ENCODE peak calls at places on chromosomes 3 and 15, in five cellular contexts. U, N, P, F and K are unnamed samples.

GRCh38 chr15:47787875-47788274 is 70.6 kb downstream of the SEMA6D start:
- ATAC-seq in U (no peak), N (no peak), P (peak; percentile 68), F (no peak), K (no peak)

GRCh38 chr3:68972358-68972979 is 40.1 kb upstream of the TAFA4 start:
- ATAC-seq in U (peak; percentile 46), N (peak; percentile 99), P (no peak), F (peak; percentile 76), K (peak; percentile 67)

GRCh38 chr3:149203758-149204157 is 17.9 kb downstream of the CP start:
- ATAC-seq in U (no peak), N (no peak), P (no peak), F (peak; percentile 1), K (no peak)

GRCh38 chr15:98069256-98069655 is 108.8 kb downstream of the ARRDC4 start:
- ATAC-seq in U (no peak), N (no peak), P (no peak), F (no peak), K (no peak)

GRCh38 chr3:14253022-14253761 is 74.6 kb downstream of the LSM3 start:
- ATAC-seq in U (no peak), N (no peak), P (no peak), F (peak; percentile 85), K (peak; percentile 73)

GRCh38 chr15:63449711-63450110 is 54.7 kb upstream of the USP3 start:
- ATAC-seq in U (no peak), N (peak; percentile 88), P (no peak), F (peak; percentile 84), K (no peak)

GRCh38 chr3:17431004-17431403 is 311.4 kb downstream of the TBC1D5 start:
- ATAC-seq in U (peak; percentile 46), N (peak; percentile 31), P (peak; percentile 67), F (peak; percentile 78), K (no peak)

GRCh38 chr3:58556761-58557181 is 19.8 kb upstream of the ACOX2 start:
- ATAC-seq in U (no peak), N (no peak), P (no peak), F (no peak), K (no peak)

GRCh38 chr3:133592843-133593242 is 19.4 kb downstream of the CDV3 start:
- ATAC-seq in U (no peak), N (no peak), P (no peak), F (no peak), K (no peak)

GRCh38 chr3:188350956-188351355 is 197.0 kb downstream of the LPP start:
- ATAC-seq in U (no peak), N (no peak), P (no peak), F (no peak), K (no peak)

GRCh38 chr15:41630616-41631218 is 29.5 kb upstream of the MGA start:
- ATAC-seq in U (no peak), N (no peak), P (no peak), F (peak; percentile 25), K (no peak)

GRCh38 chr3:13281657-13282527 is 138.2 kb downstream of the NUP210 start:
- ATAC-seq in U (peak; percentile 81), N (peak; percentile 39), P (peak; percentile 71), F (peak; percentile 76), K (peak; percentile 61)

GRCh38 chr3:49619649-49620048 is 54.5 kb upstream of the APEH start:
- ATAC-seq in U (no peak), N (no peak), P (no peak), F (no peak), K (no peak)

GRCh38 chr15:67923647-67923971 is 83.8 kb upstream of the RNU6-1 start:
- ATAC-seq in U (peak; percentile 48), N (no peak), P (no peak), F (peak; percentile 14), K (peak; percentile 56)

GRCh38 chr15:67920524-67921240 is 80.8 kb upstream of the RNU6-1 start:
- ATAC-seq in U (no peak), N (no peak), P (no peak), F (no peak), K (no peak)

GRCh38 chr15:67922971-67923646 is 83.3 kb upstream of the RNU6-1 start:
- ATAC-seq in U (no peak), N (no peak), P (no peak), F (peak; percentile 78), K (no peak)

GRCh38 chr15:67924359-67924974 is 84.6 kb upstream of the RNU6-1 start:
- ATAC-seq in U (no peak), N (no peak), P (no peak), F (no peak), K (no peak)

DNA sequence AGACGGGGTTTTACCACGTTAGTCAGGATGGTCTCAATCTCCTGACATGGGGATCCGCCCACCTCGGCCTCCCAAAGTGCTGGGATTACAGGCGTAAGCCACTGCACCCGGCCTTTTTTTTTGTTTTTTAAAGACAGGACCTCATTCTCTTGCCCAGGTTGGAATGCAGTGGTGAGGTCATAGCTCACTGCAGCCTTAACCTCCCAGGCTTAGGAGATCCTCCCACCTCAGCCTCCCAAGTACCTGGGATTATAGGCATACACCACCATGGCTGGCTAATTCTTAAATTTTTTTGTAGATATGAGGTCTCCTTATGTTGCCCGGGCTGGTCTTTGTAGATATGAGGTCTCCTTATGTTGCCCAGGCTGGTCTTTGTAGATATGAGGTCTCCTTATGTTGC is 82.3 kb upstream of the RNU6-1 start:
- ATAC-seq in U (no peak), N (no peak), P (no peak), F (no peak), K (no peak)
- H3K27ac ChIP-seq in U (no peak overlapping the region), N (no peak overlapping the region), P (no peak overlapping the region), F (no peak overlapping the region), K (no peak overlapping the region)

DNA sequence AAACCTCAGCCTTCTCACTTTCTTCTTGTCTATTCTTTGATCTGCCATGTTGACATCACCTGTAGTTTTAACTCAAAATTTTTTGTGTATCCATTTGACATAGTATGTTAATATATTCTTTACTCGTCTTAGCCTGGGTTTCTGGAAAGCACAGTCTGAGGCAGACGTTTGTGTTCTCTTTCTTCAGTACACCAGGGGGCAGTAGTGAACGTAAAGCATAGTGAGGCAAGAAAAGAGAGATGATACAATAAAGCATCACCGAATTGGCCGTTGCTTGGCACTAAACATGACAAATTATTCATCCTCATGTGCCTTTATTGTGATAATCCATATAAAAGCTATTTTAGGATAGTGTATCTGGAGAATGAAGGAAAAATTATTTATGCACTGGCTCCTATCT is 141.0 kb upstream of the MYRIP start:
- ATAC-seq in U (no peak), N (peak; percentile 77), P (peak; percentile 60), F (peak; percentile 65), K (no peak)
- H3K27ac ChIP-seq in U (no peak overlapping the region), N (no peak overlapping the region), P (no peak overlapping the region), F (no peak overlapping the region), K (no peak overlapping the region)

GRCh38 chr3:5144316-5144994 is 22.4 kb downstream of the ARL8B start:
- ATAC-seq in U (no peak), N (no peak), P (no peak), F (no peak), K (no peak)

GRCh38 chr3:5145120-5145519 is 23.0 kb downstream of the ARL8B start:
- ATAC-seq in U (no peak), N (no peak), P (no peak), F (no peak), K (no peak)

GRCh38 chr3:5140230-5140621 is 18.1 kb downstream of the ARL8B start:
- ATAC-seq in U (no peak), N (no peak), P (no peak), F (no peak), K (no peak)

GRCh38 chr3:5141760-5142159 is 19.7 kb downstream of the ARL8B start:
- ATAC-seq in U (no peak), N (no peak), P (no peak), F (no peak), K (no peak)

GRCh38 chr3:5143459-5143858 is 21.4 kb downstream of the ARL8B start:
- ATAC-seq in U (no peak), N (no peak), P (no peak), F (no peak), K (no peak)
- H3K27ac ChIP-seq in U (no peak overlapping the region), N (no peak overlapping the region), P (no peak overlapping the region), F (no peak overlapping the region), K (no peak overlapping the region)

GRCh38 chr3:71210257-71211002 is 373.1 kb downstream of the FOXP1 start:
- ATAC-seq in U (peak; percentile 42), N (peak; percentile 58), P (peak; percentile 45), F (peak; percentile 64), K (peak; percentile 94)
- H3K27ac ChIP-seq in U (no peak overlapping the region), N (no peak overlapping the region), P (peak overlapping the region; percentile 64), F (peak overlapping the region; percentile 96), K (peak overlapping the region; percentile 86)